ENCODE peak calls at places on chromosomes 13 and 19, in ten cellular contexts. One of them, this sample, is unnamed.
A peak's percentile ranks its signal among the peaks of the same experiment; 100 is the strongest.

GRCh38 chr13:74442751-74443150 is 308.5 kb upstream of the KLF12 start:
- DNase-seq in H1: no peak
- DNase-seq in tibial nerve: no peak
- DNase-seq in bronchial epithelial cell: peak; percentile 83
- DNase-seq in tibial artery: no peak
- DNase-seq in IMR-90: no peak
- DNase-seq in heart right ventricle: no peak
- DNase-seq in fibroblast of lung: no peak
- DNase-seq in lower lobe of right lung: no peak
- DNase-seq in HCT116: no peak
- DNase-seq in this sample: no peak

GRCh38 chr13:57629391-57629804 is 2.1 kb upstream of the PCDH17 start:
- DNase-seq in H1: no peak
- DNase-seq in tibial nerve: no peak
- DNase-seq in bronchial epithelial cell: no peak
- DNase-seq in tibial artery: peak; percentile 61
- DNase-seq in IMR-90: no peak
- DNase-seq in heart right ventricle: peak; percentile 11
- DNase-seq in fibroblast of lung: no peak
- DNase-seq in lower lobe of right lung: no peak
- DNase-seq in HCT116: no peak
- DNase-seq in this sample: no peak

GRCh38 chr19:33368074-33368864 is 5.2 kb upstream of the CEBPG start:
- DNase-seq in H1: no peak
- DNase-seq in tibial nerve: no peak
- DNase-seq in bronchial epithelial cell: peak; percentile 97
- DNase-seq in tibial artery: no peak
- DNase-seq in IMR-90: peak; percentile 65
- DNase-seq in heart right ventricle: no peak
- DNase-seq in fibroblast of lung: peak; percentile 54
- DNase-seq in lower lobe of right lung: no peak
- DNase-seq in HCT116: no peak
- DNase-seq in this sample: no peak

GRCh38 chr13:30164141-30164540 is 143.2 kb downstream of the KATNAL1 start:
- DNase-seq in H1: no peak
- DNase-seq in tibial nerve: no peak
- DNase-seq in bronchial epithelial cell: no peak
- DNase-seq in tibial artery: no peak
- DNase-seq in IMR-90: no peak
- DNase-seq in heart right ventricle: no peak
- DNase-seq in fibroblast of lung: no peak
- DNase-seq in lower lobe of right lung: no peak
- DNase-seq in HCT116: no peak
- DNase-seq in this sample: no peak

GRCh38 chr13:31001647-31002046 is 69.2 kb downstream of the TEX26 start:
- DNase-seq in H1: no peak
- DNase-seq in tibial nerve: no peak
- DNase-seq in bronchial epithelial cell: peak; percentile 31
- DNase-seq in tibial artery: no peak
- DNase-seq in IMR-90: no peak
- DNase-seq in heart right ventricle: no peak
- DNase-seq in fibroblast of lung: peak; percentile 63
- DNase-seq in lower lobe of right lung: no peak
- DNase-seq in HCT116: no peak
- DNase-seq in this sample: no peak

GRCh38 chr19:35666251-35666913 is at the start of gene UPK1A:
- DNase-seq in H1: no peak
- DNase-seq in tibial nerve: no peak
- DNase-seq in bronchial epithelial cell: no peak
- DNase-seq in tibial artery: no peak
- DNase-seq in IMR-90: no peak
- DNase-seq in heart right ventricle: no peak
- DNase-seq in fibroblast of lung: no peak
- DNase-seq in lower lobe of right lung: no peak
- DNase-seq in HCT116: no peak
- DNase-seq in this sample: no peak

GRCh38 chr13:76890036-76890435 is 3.8 kb upstream of the KCTD12 start:
- DNase-seq in H1: no peak
- DNase-seq in tibial nerve: no peak
- DNase-seq in bronchial epithelial cell: peak; percentile 97
- DNase-seq in tibial artery: no peak
- DNase-seq in IMR-90: peak; percentile 33
- DNase-seq in heart right ventricle: no peak
- DNase-seq in fibroblast of lung: peak; percentile 31
- DNase-seq in lower lobe of right lung: no peak
- DNase-seq in HCT116: no peak
- DNase-seq in this sample: no peak

GRCh38 chr19:17420267-17420924 is 549 bp downstream of the MVB12A start:
- DNase-seq in H1: no peak
- DNase-seq in tibial nerve: no peak
- DNase-seq in bronchial epithelial cell: no peak
- DNase-seq in tibial artery: peak; percentile 74
- DNase-seq in IMR-90: no peak
- DNase-seq in heart right ventricle: peak; percentile 34
- DNase-seq in fibroblast of lung: peak; percentile 6
- DNase-seq in lower lobe of right lung: peak; percentile 62
- DNase-seq in HCT116: no peak
- DNase-seq in this sample: no peak

GRCh38 chr13:41505209-41505835 is 48.0 kb downstream of the RGCC start:
- DNase-seq in H1: no peak
- DNase-seq in tibial nerve: no peak
- DNase-seq in bronchial epithelial cell: peak; percentile 68
- DNase-seq in tibial artery: no peak
- DNase-seq in IMR-90: peak; percentile 96
- DNase-seq in heart right ventricle: no peak
- DNase-seq in fibroblast of lung: peak; percentile 98
- DNase-seq in lower lobe of right lung: no peak
- DNase-seq in HCT116: no peak
- DNase-seq in this sample: peak; percentile 70

GRCh38 chr13:30153871-30154426 is 153.4 kb downstream of the KATNAL1 start:
- DNase-seq in H1: no peak
- DNase-seq in tibial nerve: no peak
- DNase-seq in bronchial epithelial cell: no peak
- DNase-seq in tibial artery: no peak
- DNase-seq in IMR-90: peak; percentile 31
- DNase-seq in heart right ventricle: no peak
- DNase-seq in fibroblast of lung: peak; percentile 32
- DNase-seq in lower lobe of right lung: no peak
- DNase-seq in HCT116: no peak
- DNase-seq in this sample: no peak

GRCh38 chr19:7904074-7905020 is 670 bp downstream of the MAP2K7 start:
- DNase-seq in H1: no peak
- DNase-seq in tibial nerve: no peak
- DNase-seq in bronchial epithelial cell: no peak
- DNase-seq in tibial artery: peak; percentile 81
- DNase-seq in IMR-90: no peak
- DNase-seq in heart right ventricle: no peak
- DNase-seq in fibroblast of lung: no peak
- DNase-seq in lower lobe of right lung: peak; percentile 77
- DNase-seq in HCT116: no peak
- DNase-seq in this sample: no peak

GRCh38 chr19:10286803-10287737 is at the start of gene ICAM4:
- DNase-seq in H1: no peak
- DNase-seq in tibial nerve: no peak
- DNase-seq in bronchial epithelial cell: peak; percentile 21
- DNase-seq in tibial artery: no peak
- DNase-seq in IMR-90: peak; percentile 29
- DNase-seq in heart right ventricle: peak; percentile 89
- DNase-seq in fibroblast of lung: no peak
- DNase-seq in lower lobe of right lung: peak; percentile 88
- DNase-seq in HCT116: no peak
- DNase-seq in this sample: no peak

GRCh38 chr13:24741791-24742190 is 22.2 kb upstream of the RNF17 start:
- DNase-seq in H1: no peak
- DNase-seq in tibial nerve: no peak
- DNase-seq in bronchial epithelial cell: no peak
- DNase-seq in tibial artery: no peak
- DNase-seq in IMR-90: no peak
- DNase-seq in heart right ventricle: no peak
- DNase-seq in fibroblast of lung: no peak
- DNase-seq in lower lobe of right lung: no peak
- DNase-seq in HCT116: no peak
- DNase-seq in this sample: no peak

GRCh38 chr19:36257512-36257876 is 42.6 kb downstream of the ZNF146 start:
- DNase-seq in H1: no peak
- DNase-seq in tibial nerve: no peak
- DNase-seq in bronchial epithelial cell: no peak
- DNase-seq in tibial artery: no peak
- DNase-seq in IMR-90: no peak
- DNase-seq in heart right ventricle: no peak
- DNase-seq in fibroblast of lung: no peak
- DNase-seq in lower lobe of right lung: no peak
- DNase-seq in HCT116: no peak
- DNase-seq in this sample: no peak

GRCh38 chr13:49373699-49374098 is 70.2 kb downstream of the CAB39L start:
- DNase-seq in H1: no peak
- DNase-seq in tibial nerve: no peak
- DNase-seq in bronchial epithelial cell: no peak
- DNase-seq in tibial artery: no peak
- DNase-seq in IMR-90: peak; percentile 42
- DNase-seq in heart right ventricle: no peak
- DNase-seq in fibroblast of lung: peak; percentile 58
- DNase-seq in lower lobe of right lung: no peak
- DNase-seq in HCT116: no peak
- DNase-seq in this sample: no peak

GRCh38 chr13:63120883-63121282 is 1705.2 kb upstream of the PCDH20 start:
- DNase-seq in H1: no peak
- DNase-seq in tibial nerve: no peak
- DNase-seq in bronchial epithelial cell: no peak
- DNase-seq in tibial artery: no peak
- DNase-seq in IMR-90: no peak
- DNase-seq in heart right ventricle: no peak
- DNase-seq in fibroblast of lung: no peak
- DNase-seq in lower lobe of right lung: no peak
- DNase-seq in HCT116: no peak
- DNase-seq in this sample: no peak

DNA sequence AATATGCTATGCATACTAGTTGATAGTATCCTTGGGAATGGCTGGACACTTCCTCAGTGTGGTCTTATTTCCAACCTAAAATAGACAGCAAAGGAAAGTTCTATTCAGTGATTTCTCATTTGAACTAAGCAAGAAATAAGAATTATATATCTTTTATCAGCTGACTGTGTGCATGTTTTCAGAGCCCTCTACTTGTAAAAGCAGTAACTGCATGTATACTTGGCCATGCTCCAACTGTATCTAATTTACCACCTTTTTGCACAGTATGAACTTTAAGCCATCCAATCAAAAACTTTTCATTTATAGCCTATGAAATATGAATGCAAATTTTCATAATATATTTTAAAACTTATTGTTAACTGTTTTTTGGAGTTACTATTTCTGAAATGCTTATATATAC is 136.4 kb upstream of the PCDH9 start:
- DNase-seq in H1: no peak
- DNase-seq in tibial nerve: no peak
- DNase-seq in bronchial epithelial cell: peak; percentile 19
- DNase-seq in tibial artery: no peak
- DNase-seq in IMR-90: peak; percentile 50
- DNase-seq in heart right ventricle: no peak
- DNase-seq in fibroblast of lung: peak; percentile 14
- DNase-seq in lower lobe of right lung: no peak
- DNase-seq in HCT116: peak; percentile 1
- DNase-seq in this sample: no peak
- TF ChIP-seq CTCF in H1: no peak
- TF ChIP-seq CTCF in tibial nerve: no peak
- TF ChIP-seq CTCF in bronchial epithelial cell: no peak
- TF ChIP-seq CTCF in tibial artery: no peak
- TF ChIP-seq CTCF in IMR-90: peak; percentile 31
- TF ChIP-seq CTCF in heart right ventricle: no peak
- TF ChIP-seq CTCF in fibroblast of lung: no peak
- TF ChIP-seq CTCF in lower lobe of right lung: no peak
- TF ChIP-seq CTCF in HCT116: no peak
- TF ChIP-seq CTCF in this sample: peak; percentile 23

DNA sequence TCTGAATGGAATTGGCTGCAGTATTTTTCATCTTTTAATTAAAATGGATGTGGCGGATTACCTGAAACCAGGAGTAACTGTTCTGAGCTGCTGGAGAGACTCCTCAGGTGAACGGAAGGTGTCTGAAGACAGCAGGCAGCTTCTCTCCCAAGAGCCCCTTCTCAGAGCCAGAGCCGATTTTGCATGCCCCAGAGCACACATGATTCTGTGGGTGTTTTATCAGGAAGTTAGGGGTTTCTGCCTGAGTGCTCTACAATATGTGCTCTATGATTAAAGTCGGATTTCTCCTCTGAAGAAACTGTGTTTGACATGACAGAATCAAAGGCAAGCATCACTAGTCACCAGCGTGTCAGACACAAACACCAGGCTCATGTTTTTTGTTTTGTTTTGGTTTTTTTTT is 60.7 kb upstream of the MCF2L start:
- DNase-seq in H1: no peak
- DNase-seq in tibial nerve: no peak
- DNase-seq in bronchial epithelial cell: no peak
- DNase-seq in tibial artery: no peak
- DNase-seq in IMR-90: no peak
- DNase-seq in heart right ventricle: no peak
- DNase-seq in fibroblast of lung: no peak
- DNase-seq in lower lobe of right lung: no peak
- DNase-seq in HCT116: no peak
- DNase-seq in this sample: no peak
- H3K27me3 ChIP-seq in H1: no peaks in the 10 kb centered on the region
- H3K27me3 ChIP-seq in tibial nerve: no peaks in the 10 kb centered on the region
- H3K27me3 ChIP-seq in bronchial epithelial cell: no peaks in the 10 kb centered on the region
- H3K27me3 ChIP-seq in tibial artery: peaks cover 44% of the 10 kb centered on the region
- H3K27me3 ChIP-seq in IMR-90: peaks cover 69% of the 10 kb centered on the region
- H3K27me3 ChIP-seq in heart right ventricle: peaks cover 16% of the 10 kb centered on the region
- H3K27me3 ChIP-seq in fibroblast of lung: peaks cover 7% of the 10 kb centered on the region
- H3K27me3 ChIP-seq in lower lobe of right lung: no peaks in the 10 kb centered on the region
- H3K27me3 ChIP-seq in HCT116: no peaks in the 10 kb centered on the region
- H3K27me3 ChIP-seq in this sample: no peaks in the 10 kb centered on the region

DNA sequence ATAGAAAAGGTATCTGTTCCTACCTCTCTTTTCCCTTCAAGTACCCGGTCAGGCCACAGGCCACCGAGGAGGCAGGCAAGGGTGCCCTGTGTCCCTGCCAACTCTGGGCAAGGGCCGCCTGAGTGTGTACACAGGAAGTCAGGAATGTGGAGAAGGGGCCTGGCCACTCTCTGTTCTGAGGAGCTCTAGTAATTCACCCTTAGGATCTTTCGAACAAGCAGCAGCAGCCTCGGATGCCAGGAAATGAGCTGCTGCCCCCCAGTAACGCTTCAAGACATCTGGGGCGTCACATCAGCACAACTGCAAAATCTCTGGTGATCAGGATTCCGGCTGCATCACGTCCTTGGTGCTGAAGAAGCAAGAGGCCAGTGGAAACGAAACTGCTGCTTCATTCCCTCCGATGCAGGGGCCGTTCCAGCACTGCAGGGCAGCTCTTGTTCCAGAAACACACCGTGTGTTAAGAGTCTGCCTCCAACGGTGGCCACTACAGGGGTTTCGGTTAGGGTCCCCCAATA is 2.0 kb downstream of the RAB20 start:
- DNase-seq in H1: no peak
- DNase-seq in tibial nerve: no peak
- DNase-seq in bronchial epithelial cell: peak; percentile 18
- DNase-seq in tibial artery: peak; percentile 80
- DNase-seq in IMR-90: peak; percentile 62
- DNase-seq in heart right ventricle: peak; percentile 37
- DNase-seq in fibroblast of lung: no peak
- DNase-seq in lower lobe of right lung: peak; percentile 89
- DNase-seq in HCT116: no peak
- DNase-seq in this sample: no peak
- H3K4me3 ChIP-seq in H1: no peak overlapping the region
- H3K4me3 ChIP-seq in tibial nerve: peak overlapping the region; percentile 75
- H3K4me3 ChIP-seq in bronchial epithelial cell: no peak overlapping the region
- H3K4me3 ChIP-seq in tibial artery: peak overlapping the region; percentile 95
- H3K4me3 ChIP-seq in IMR-90: peak overlapping the region; percentile 4
- H3K4me3 ChIP-seq in heart right ventricle: no peak overlapping the region
- H3K4me3 ChIP-seq in fibroblast of lung: peak overlapping the region; percentile 57
- H3K4me3 ChIP-seq in lower lobe of right lung: peak overlapping the region; percentile 80
- H3K4me3 ChIP-seq in HCT116: no peak overlapping the region
- H3K4me3 ChIP-seq in this sample: no peak overlapping the region

GRCh38 chr13:98033277-98034247 is 80.1 kb downstream of the IPO5 start:
- DNase-seq in H1: no peak
- DNase-seq in tibial nerve: no peak
- DNase-seq in bronchial epithelial cell: peak; percentile 38
- DNase-seq in tibial artery: no peak
- DNase-seq in IMR-90: peak; percentile 44
- DNase-seq in heart right ventricle: peak; percentile 38
- DNase-seq in fibroblast of lung: peak; percentile 47
- DNase-seq in lower lobe of right lung: no peak
- DNase-seq in HCT116: peak; percentile 16
- DNase-seq in this sample: peak; percentile 16
- TF ChIP-seq CTCF in H1: peak; percentile 47
- TF ChIP-seq CTCF in tibial nerve: peak; percentile 24
- TF ChIP-seq CTCF in bronchial epithelial cell: peak; percentile 29
- TF ChIP-seq CTCF in tibial artery: peak; percentile 34
- TF ChIP-seq CTCF in IMR-90: peak; percentile 41
- TF ChIP-seq CTCF in heart right ventricle: peak; percentile 34
- TF ChIP-seq CTCF in fibroblast of lung: peak; percentile 39
- TF ChIP-seq CTCF in lower lobe of right lung: peak; percentile 38
- TF ChIP-seq CTCF in HCT116: peak; percentile 39
- TF ChIP-seq CTCF in this sample: peak; percentile 47